ENCODE peak calls at places on chromosome 17, in nine cellular contexts. A, O, G, U, J, M, Z, K and R are unnamed samples.

GRCh38 chr17:79001190-79002020 is 8.2 kb downstream of the CANT1 start:
- DNase-seq in A (no peak), O (no peak), G (no peak), U (no peak), J (no peak), M (no peak), Z (no peak), K (no peak), R (no peak)

GRCh38 chr17:193426-193810 is 12.0 kb upstream of the DOC2B start:
- DNase-seq in A (no peak), O (no peak), G (no peak), U (no peak), J (no peak), M (no peak), Z (no peak), K (no peak), R (no peak)

GRCh38 chr17:15955793-15956541 is 11.0 kb downstream of the ADORA2B start:
- DNase-seq in A (peak), O (no peak), G (no peak), U (peak), J (no peak), M (no peak), Z (no peak), K (no peak), R (no peak)

GRCh38 chr17:74467221-74467951 is 952 bp downstream of the CD300A start:
- DNase-seq in A (no peak), O (no peak), G (no peak), U (no peak), J (no peak), M (no peak), Z (no peak), K (no peak), R (no peak)

GRCh38 chr17:58317421-58318064 is 11.1 kb downstream of the TSPOAP1 start:
- DNase-seq in A (peak), O (peak), G (peak), U (peak), J (peak), M (peak), Z (peak), K (peak), R (no peak)

GRCh38 chr17:7015587-7016020 is 3.2 kb downstream of the RNASEK start:
- DNase-seq in A (no peak), O (no peak), G (no peak), U (peak), J (no peak), M (no peak), Z (no peak), K (no peak), R (peak)

GRCh38 chr17:7391307-7391706 is 3.0 kb downstream of the PLSCR3 start:
- DNase-seq in A (no peak), O (no peak), G (no peak), U (no peak), J (no peak), M (no peak), Z (no peak), K (no peak), R (no peak)

GRCh38 chr17:80446645-80447405 is 29.6 kb downstream of the NPTX1 start:
- DNase-seq in A (no peak), O (peak), G (no peak), U (no peak), J (no peak), M (no peak), Z (no peak), K (no peak), R (no peak)

GRCh38 chr17:34397265-34397664 is 34.2 kb upstream of the CCL1 start:
- DNase-seq in A (no peak), O (no peak), G (no peak), U (no peak), J (no peak), M (no peak), Z (no peak), K (no peak), R (no peak)

GRCh38 chr17:74646231-74646630 is 22.7 kb upstream of the CD300E start:
- DNase-seq in A (no peak), O (no peak), G (no peak), U (peak), J (no peak), M (no peak), Z (no peak), K (peak), R (peak)